ENCODE peak calls at places on chromosome 13, in six cellular contexts. Y is neural progenitor cell, G is mammary epithelial cell, F is PC-3, M is K562, U is MM.1S. K is an unnamed sample.

GRCh38 chr13:28220166-28220565 is 81.8 kb downstream of the PAN3 start:
- DNase-seq in G (peak; percentile 9), M (no peak), U (no peak), Y (no peak), F (no peak), K (peak; percentile 21)

GRCh38 chr13:87123987-87124784 is 547.0 kb upstream of the SLITRK5 start:
- DNase-seq in Y (peak; percentile 59), G (peak; percentile 98), U (no peak), F (peak; percentile 90), M (no peak), K (peak; percentile 92)

GRCh38 chr13:21825186-21825585 is 154.3 kb downstream of the FGF9 start:
- DNase-seq in Y (no peak), M (no peak), F (no peak), G (no peak), U (no peak), K (no peak)

GRCh38 chr13:41061075-41061913 is at the start of gene WBP4:
- DNase-seq in Y (peak; percentile 97), F (peak; percentile 88), M (peak; percentile 71), G (peak; percentile 97), U (peak; percentile 87), K (peak; percentile 95)

GRCh38 chr13:96090240-96091101 is 564 bp downstream of the HS6ST3 start:
- DNase-seq in U (peak; percentile 23), Y (peak; percentile 66), F (no peak), M (peak; percentile 5), G (no peak), K (peak; percentile 15)

GRCh38 chr13:32503727-32504126 is 34.9 kb downstream of the N4BP2L2 start:
- DNase-seq in M (no peak), U (no peak), G (no peak), F (no peak), Y (no peak), K (no peak)

GRCh38 chr13:21672811-21673591 is 2.1 kb downstream of the FGF9 start:
- DNase-seq in M (no peak), U (no peak), F (no peak), G (no peak), Y (peak; percentile 20), K (no peak)

GRCh38 chr13:41304551-41304950 is 6.5 kb upstream of the NAA16 start:
- DNase-seq in Y (no peak), U (no peak), F (no peak), G (no peak), M (no peak), K (no peak)

GRCh38 chr13:35554972-35555623 is 78.6 kb upstream of the MAB21L1 start:
- DNase-seq in U (no peak), Y (no peak), F (peak; percentile 12), M (no peak), G (no peak), K (no peak)

GRCh38 chr13:50589651-50590054 is 253.8 kb downstream of the DLEU7 start:
- DNase-seq in F (peak; percentile 65), G (peak; percentile 77), Y (no peak), U (no peak), M (no peak), K (no peak)

GRCh38 chr13:37149380-37149779 is 43.9 kb upstream of the CSNK1A1L start:
- DNase-seq in G (no peak), M (no peak), Y (no peak), F (no peak), U (no peak), K (no peak)

GRCh38 chr13:23159205-23159586 is 21.6 kb upstream of the SGCG start:
- DNase-seq in G (no peak), M (peak; percentile 6), U (peak; percentile 8), Y (peak; percentile 82), F (peak; percentile 31), K (peak; percentile 68)

GRCh38 chr13:55298201-55298600 is 1842.5 kb upstream of the PRR20A start:
- DNase-seq in G (no peak), Y (no peak), F (no peak), U (no peak), M (no peak), K (no peak)

GRCh38 chr13:100378533-100378932 is 210.1 kb downstream of the GGACT start:
- DNase-seq in M (no peak), F (no peak), Y (no peak), G (no peak), U (no peak), K (no peak)

GRCh38 chr13:81874253-81874652 is 1533.3 kb upstream of the SPRY2 start:
- DNase-seq in F (no peak), G (no peak), U (no peak), M (no peak), Y (no peak), K (no peak)

GRCh38 chr13:85729296-85729695 is 69.9 kb downstream of the SLITRK6 start:
- DNase-seq in M (no peak), U (no peak), F (peak; percentile 48), Y (no peak), G (peak; percentile 62), K (no peak)

GRCh38 chr13:45870232-45870631 is 18.7 kb upstream of the SIAH3 start:
- DNase-seq in Y (no peak), U (no peak), G (no peak), F (no peak), M (no peak), K (no peak)

GRCh38 chr13:110913322-110913721 is 1.5 kb downstream of the ANKRD10 start:
- DNase-seq in G (peak; percentile 49), U (peak; percentile 74), Y (peak; percentile 18), M (no peak), F (peak; percentile 49), K (no peak)

GRCh38 chr13:84455143-84455905 is 573.0 kb upstream of the SLITRK1 start:
- DNase-seq in M (no peak), U (no peak), Y (no peak), G (no peak), F (no peak), K (no peak)

GRCh38 chr13:107866007-107866665 is 349.2 kb downstream of the LIG4 start:
- DNase-seq in F (peak; percentile 43), G (peak; percentile 35), M (peak; percentile 59), Y (peak; percentile 68), U (no peak), K (peak; percentile 48)
- TF ChIP-seq EZH2 in F (no peak), G (no peak), M (no peak), Y (peak; percentile 60), U (no peak), K (no peak)

DNA sequence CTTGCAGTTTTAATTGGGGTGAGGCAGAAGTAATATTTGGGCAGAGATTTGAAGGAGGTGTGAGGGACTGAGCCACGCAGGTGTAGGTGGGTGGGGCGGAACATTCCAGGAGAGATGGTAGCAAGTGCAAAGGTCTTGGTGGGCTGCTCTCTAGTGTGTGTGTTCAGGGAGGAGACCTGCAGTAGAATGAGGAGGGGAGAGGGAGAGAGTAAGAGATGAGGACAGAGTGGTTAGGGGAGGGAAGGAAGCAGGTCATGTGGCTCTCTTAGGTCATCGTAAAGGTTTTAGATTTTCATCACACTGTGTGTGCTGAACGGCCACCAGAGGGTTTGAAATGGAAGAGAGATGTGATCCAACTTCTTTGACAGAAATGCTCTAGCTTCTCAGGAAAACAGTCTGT is 33.5 kb downstream of the WASF3 start:
- DNase-seq in G (no peak), M (no peak), U (no peak), F (no peak), Y (no peak), K (no peak)
- TF ChIP-seq CTCF in G (no peak), M (no peak), U (no peak), F (no peak), Y (no peak), K (no peak)

GRCh38 chr13:63942372-63942771 is 2526.7 kb upstream of the PCDH20 start:
- DNase-seq in U (no peak), Y (no peak), F (no peak), G (no peak), M (no peak), K (no peak)
- TF ChIP-seq EZH2 in U (no peak), Y (no peak), F (no peak), G (no peak), M (no peak), K (no peak)

GRCh38 chr13:113969311-113969972 is 4.4 kb downstream of the C13orf46 start:
- DNase-seq in G (no peak), M (no peak), F (no peak), U (no peak), Y (no peak), K (no peak)
- TF ChIP-seq CTCF in G (no peak), M (no peak), F (no peak), U (no peak), Y (no peak), K (no peak)

K was measured in A673.